ENCODE peak calls at places on chromosomes 1 and 21, in ten cellular contexts. One of them, this sample, is unnamed.

GRCh38 chr1:91621907-91622306 is 121.3 kb downstream of the CDC7 start:
- DNase-seq in osteocyte: no peak
- DNase-seq in heart left ventricle: no peak
- DNase-seq in right lobe of liver: no peak
- DNase-seq in H9: no peak
- DNase-seq in kidney epithelial cell: no peak
- DNase-seq in fibroblast of mammary gland: no peak
- DNase-seq in heart right ventricle: no peak
- DNase-seq in CD8-positive, alpha-beta T cell: no peak
- DNase-seq in nephron progenitor cell: no peak
- DNase-seq in this sample: no peak

GRCh38 chr1:17190526-17190995 is 14.4 kb upstream of the PADI1 start:
- DNase-seq in osteocyte: peak
- DNase-seq in heart left ventricle: no peak
- DNase-seq in right lobe of liver: peak
- DNase-seq in H9: no peak
- DNase-seq in kidney epithelial cell: no peak
- DNase-seq in fibroblast of mammary gland: no peak
- DNase-seq in heart right ventricle: no peak
- DNase-seq in CD8-positive, alpha-beta T cell: no peak
- DNase-seq in nephron progenitor cell: no peak
- DNase-seq in this sample: no peak

GRCh38 chr1:232038704-232039103 is 412.1 kb downstream of the DISC1 start:
- DNase-seq in osteocyte: no peak
- DNase-seq in heart left ventricle: peak
- DNase-seq in right lobe of liver: no peak
- DNase-seq in H9: no peak
- DNase-seq in kidney epithelial cell: no peak
- DNase-seq in fibroblast of mammary gland: no peak
- DNase-seq in heart right ventricle: peak
- DNase-seq in CD8-positive, alpha-beta T cell: no peak
- DNase-seq in nephron progenitor cell: no peak
- DNase-seq in this sample: no peak

GRCh38 chr1:4944072-4944471 is 289.7 kb downstream of the AJAP1 start:
- DNase-seq in osteocyte: no peak
- DNase-seq in heart left ventricle: no peak
- DNase-seq in right lobe of liver: no peak
- DNase-seq in H9: no peak
- DNase-seq in kidney epithelial cell: no peak
- DNase-seq in fibroblast of mammary gland: no peak
- DNase-seq in heart right ventricle: no peak
- DNase-seq in CD8-positive, alpha-beta T cell: no peak
- DNase-seq in nephron progenitor cell: no peak
- DNase-seq in this sample: no peak

GRCh38 chr1:54975709-54976108 is 4.7 kb upstream of the TMEM61 start:
- DNase-seq in osteocyte: no peak
- DNase-seq in heart left ventricle: no peak
- DNase-seq in right lobe of liver: peak
- DNase-seq in H9: no peak
- DNase-seq in kidney epithelial cell: no peak
- DNase-seq in fibroblast of mammary gland: no peak
- DNase-seq in heart right ventricle: no peak
- DNase-seq in CD8-positive, alpha-beta T cell: no peak
- DNase-seq in nephron progenitor cell: no peak
- DNase-seq in this sample: no peak

GRCh38 chr1:205714906-205715246 is 34.6 kb upstream of the SLC45A3 start:
- DNase-seq in osteocyte: no peak
- DNase-seq in heart left ventricle: no peak
- DNase-seq in right lobe of liver: no peak
- DNase-seq in H9: no peak
- DNase-seq in kidney epithelial cell: no peak
- DNase-seq in fibroblast of mammary gland: no peak
- DNase-seq in heart right ventricle: no peak
- DNase-seq in CD8-positive, alpha-beta T cell: no peak
- DNase-seq in nephron progenitor cell: no peak
- DNase-seq in this sample: no peak

GRCh38 chr1:212152869-212153268 is 117.3 kb downstream of the DTL start:
- DNase-seq in osteocyte: no peak
- DNase-seq in heart left ventricle: no peak
- DNase-seq in right lobe of liver: no peak
- DNase-seq in H9: no peak
- DNase-seq in kidney epithelial cell: no peak
- DNase-seq in fibroblast of mammary gland: no peak
- DNase-seq in heart right ventricle: no peak
- DNase-seq in CD8-positive, alpha-beta T cell: no peak
- DNase-seq in nephron progenitor cell: no peak
- DNase-seq in this sample: no peak

GRCh38 chr21:31730687-31731111 is 1.2 kb downstream of the SCAF4 start:
- DNase-seq in osteocyte: no peak
- DNase-seq in heart left ventricle: no peak
- DNase-seq in right lobe of liver: no peak
- DNase-seq in H9: peak
- DNase-seq in kidney epithelial cell: no peak
- DNase-seq in fibroblast of mammary gland: no peak
- DNase-seq in heart right ventricle: no peak
- DNase-seq in CD8-positive, alpha-beta T cell: no peak
- DNase-seq in nephron progenitor cell: peak
- DNase-seq in this sample: no peak

GRCh38 chr1:113930499-113931161 is 1.5 kb downstream of the HIPK1 start:
- DNase-seq in osteocyte: no peak
- DNase-seq in heart left ventricle: no peak
- DNase-seq in right lobe of liver: no peak
- DNase-seq in H9: no peak
- DNase-seq in kidney epithelial cell: peak
- DNase-seq in fibroblast of mammary gland: peak
- DNase-seq in heart right ventricle: peak
- DNase-seq in CD8-positive, alpha-beta T cell: peak
- DNase-seq in nephron progenitor cell: peak
- DNase-seq in this sample: peak

GRCh38 chr1:113928129-113928949 is 785 bp upstream of the HIPK1 start:
- DNase-seq in osteocyte: no peak
- DNase-seq in heart left ventricle: no peak
- DNase-seq in right lobe of liver: no peak
- DNase-seq in H9: no peak
- DNase-seq in kidney epithelial cell: no peak
- DNase-seq in fibroblast of mammary gland: no peak
- DNase-seq in heart right ventricle: no peak
- DNase-seq in CD8-positive, alpha-beta T cell: no peak
- DNase-seq in nephron progenitor cell: no peak
- DNase-seq in this sample: peak

GRCh38 chr1:113928950-113929749 is at the start of gene HIPK1:
- DNase-seq in osteocyte: peak
- DNase-seq in heart left ventricle: peak
- DNase-seq in right lobe of liver: peak
- DNase-seq in H9: peak
- DNase-seq in kidney epithelial cell: peak
- DNase-seq in fibroblast of mammary gland: peak
- DNase-seq in heart right ventricle: peak
- DNase-seq in CD8-positive, alpha-beta T cell: peak
- DNase-seq in nephron progenitor cell: peak
- DNase-seq in this sample: peak

GRCh38 chr1:113931456-113931855 is 2.3 kb downstream of the HIPK1 start:
- DNase-seq in osteocyte: no peak
- DNase-seq in heart left ventricle: no peak
- DNase-seq in right lobe of liver: no peak
- DNase-seq in H9: no peak
- DNase-seq in kidney epithelial cell: no peak
- DNase-seq in fibroblast of mammary gland: peak
- DNase-seq in heart right ventricle: no peak
- DNase-seq in CD8-positive, alpha-beta T cell: no peak
- DNase-seq in nephron progenitor cell: no peak
- DNase-seq in this sample: no peak

DNA sequence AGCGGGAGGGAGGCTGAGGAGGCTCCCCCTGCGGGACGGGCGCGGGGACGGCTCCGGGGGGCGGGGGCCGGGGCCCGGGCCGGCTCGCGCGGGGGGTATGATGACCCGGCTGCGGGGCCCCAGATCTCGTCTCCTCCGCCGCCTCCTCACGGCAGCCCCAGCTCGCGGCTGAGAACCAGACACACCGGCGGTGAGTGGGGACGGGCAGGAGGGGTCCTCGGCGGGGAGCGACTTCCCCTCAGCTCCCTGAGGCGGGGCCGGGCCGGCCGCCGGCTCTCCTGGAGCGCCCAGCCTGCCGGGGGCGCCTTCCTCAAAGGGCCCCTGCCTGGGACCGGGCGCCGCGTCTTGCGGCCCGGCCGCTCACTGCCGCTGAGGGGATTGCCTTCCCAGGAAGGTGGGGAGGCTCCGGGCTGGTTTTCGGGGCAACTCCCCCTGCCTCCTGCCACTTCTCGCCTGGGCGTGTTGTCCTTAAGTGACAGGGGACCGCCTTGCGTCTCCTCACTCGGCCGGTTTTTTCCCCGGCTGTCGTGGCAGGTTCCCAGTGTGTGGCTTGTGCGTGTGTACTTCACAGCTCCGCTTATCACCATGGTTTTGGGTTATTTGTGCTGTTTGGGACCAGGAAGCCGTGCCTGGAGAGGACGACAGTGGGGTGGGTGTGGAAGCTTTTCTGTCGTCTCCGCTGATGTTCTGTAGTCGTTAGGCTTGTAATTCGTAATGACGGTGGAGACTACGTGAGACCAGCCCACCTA is 800 bp downstream of the HIPK1 start:
- DNase-seq in osteocyte: peak
- DNase-seq in heart left ventricle: peak
- DNase-seq in right lobe of liver: peak
- DNase-seq in H9: no peak
- DNase-seq in kidney epithelial cell: no peak
- DNase-seq in fibroblast of mammary gland: no peak
- DNase-seq in heart right ventricle: peak
- DNase-seq in CD8-positive, alpha-beta T cell: peak
- DNase-seq in nephron progenitor cell: no peak
- DNase-seq in this sample: peak
- TF ChIP-seq CTCF in osteocyte: peak
- TF ChIP-seq CTCF in heart left ventricle: no peak
- TF ChIP-seq CTCF in right lobe of liver: peak
- TF ChIP-seq CTCF in H9: no peak
- TF ChIP-seq CTCF in kidney epithelial cell: no peak
- TF ChIP-seq CTCF in fibroblast of mammary gland: no peak
- TF ChIP-seq CTCF in heart right ventricle: no peak
- TF ChIP-seq CTCF in CD8-positive, alpha-beta T cell: no peak
- TF ChIP-seq CTCF in nephron progenitor cell: no peak
- TF ChIP-seq CTCF in this sample: peak

GRCh38 chr1:207499573-207499972 is 3.6 kb downstream of the CR1 start:
- DNase-seq in osteocyte: no peak
- DNase-seq in heart left ventricle: peak
- DNase-seq in right lobe of liver: peak
- DNase-seq in H9: peak
- DNase-seq in kidney epithelial cell: peak
- DNase-seq in fibroblast of mammary gland: peak
- DNase-seq in heart right ventricle: peak
- DNase-seq in CD8-positive, alpha-beta T cell: peak
- DNase-seq in nephron progenitor cell: peak
- DNase-seq in this sample: peak
- TF ChIP-seq CTCF in osteocyte: peak
- TF ChIP-seq CTCF in heart left ventricle: peak
- TF ChIP-seq CTCF in right lobe of liver: peak
- TF ChIP-seq CTCF in H9: peak
- TF ChIP-seq CTCF in kidney epithelial cell: peak
- TF ChIP-seq CTCF in fibroblast of mammary gland: peak
- TF ChIP-seq CTCF in heart right ventricle: peak
- TF ChIP-seq CTCF in CD8-positive, alpha-beta T cell: peak
- TF ChIP-seq CTCF in nephron progenitor cell: peak
- TF ChIP-seq CTCF in this sample: peak

GRCh38 chr21:32802954-32803353 is 31.4 kb upstream of the PAXBP1 start:
- DNase-seq in osteocyte: no peak
- DNase-seq in heart left ventricle: no peak
- DNase-seq in right lobe of liver: no peak
- DNase-seq in H9: no peak
- DNase-seq in kidney epithelial cell: no peak
- DNase-seq in fibroblast of mammary gland: no peak
- DNase-seq in heart right ventricle: no peak
- DNase-seq in CD8-positive, alpha-beta T cell: no peak
- DNase-seq in nephron progenitor cell: no peak
- DNase-seq in this sample: no peak

GRCh38 chr21:32807717-32808380 is 36.3 kb upstream of the PAXBP1 start:
- DNase-seq in osteocyte: no peak
- DNase-seq in heart left ventricle: no peak
- DNase-seq in right lobe of liver: no peak
- DNase-seq in H9: no peak
- DNase-seq in kidney epithelial cell: no peak
- DNase-seq in fibroblast of mammary gland: peak
- DNase-seq in heart right ventricle: no peak
- DNase-seq in CD8-positive, alpha-beta T cell: no peak
- DNase-seq in nephron progenitor cell: no peak
- DNase-seq in this sample: no peak

GRCh38 chr21:32806810-32807386 is 35.3 kb upstream of the PAXBP1 start:
- DNase-seq in osteocyte: no peak
- DNase-seq in heart left ventricle: no peak
- DNase-seq in right lobe of liver: no peak
- DNase-seq in H9: no peak
- DNase-seq in kidney epithelial cell: no peak
- DNase-seq in fibroblast of mammary gland: peak
- DNase-seq in heart right ventricle: no peak
- DNase-seq in CD8-positive, alpha-beta T cell: no peak
- DNase-seq in nephron progenitor cell: no peak
- DNase-seq in this sample: no peak

GRCh38 chr21:32800056-32800455 is 28.5 kb upstream of the PAXBP1 start:
- DNase-seq in osteocyte: no peak
- DNase-seq in heart left ventricle: no peak
- DNase-seq in right lobe of liver: no peak
- DNase-seq in H9: no peak
- DNase-seq in kidney epithelial cell: no peak
- DNase-seq in fibroblast of mammary gland: no peak
- DNase-seq in heart right ventricle: no peak
- DNase-seq in CD8-positive, alpha-beta T cell: no peak
- DNase-seq in nephron progenitor cell: no peak
- DNase-seq in this sample: no peak

DNA sequence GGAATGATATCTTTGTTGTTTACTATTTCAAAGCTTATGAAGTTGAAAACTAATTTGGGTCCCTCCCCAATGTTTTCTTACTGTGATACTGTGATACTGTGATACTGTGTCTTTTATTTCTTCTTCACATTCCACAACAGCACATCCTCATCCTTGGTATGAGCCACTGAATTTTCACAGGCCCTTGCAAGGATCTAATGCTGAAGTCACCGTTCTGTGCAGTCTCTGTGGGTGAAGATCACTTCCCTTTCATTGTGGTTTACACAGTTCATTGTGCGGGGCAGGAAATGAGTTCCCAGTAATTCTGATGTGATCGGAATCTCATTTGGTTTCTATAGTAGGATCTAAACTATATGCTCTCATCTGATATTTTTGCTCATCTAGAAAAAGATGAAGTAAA is 32.1 kb upstream of the PAXBP1 start:
- DNase-seq in osteocyte: no peak
- DNase-seq in heart left ventricle: no peak
- DNase-seq in right lobe of liver: no peak
- DNase-seq in H9: no peak
- DNase-seq in kidney epithelial cell: no peak
- DNase-seq in fibroblast of mammary gland: no peak
- DNase-seq in heart right ventricle: no peak
- DNase-seq in CD8-positive, alpha-beta T cell: no peak
- DNase-seq in nephron progenitor cell: no peak
- DNase-seq in this sample: no peak
- TF ChIP-seq CTCF in osteocyte: no peak
- TF ChIP-seq CTCF in heart left ventricle: no peak
- TF ChIP-seq CTCF in right lobe of liver: no peak
- TF ChIP-seq CTCF in H9: no peak
- TF ChIP-seq CTCF in kidney epithelial cell: no peak
- TF ChIP-seq CTCF in fibroblast of mammary gland: no peak
- TF ChIP-seq CTCF in heart right ventricle: no peak
- TF ChIP-seq CTCF in CD8-positive, alpha-beta T cell: no peak
- TF ChIP-seq CTCF in nephron progenitor cell: no peak
- TF ChIP-seq CTCF in this sample: no peak

GRCh38 chr1:48726557-48726956 is 50.1 kb downstream of the BEND5 start:
- DNase-seq in osteocyte: no peak
- DNase-seq in heart left ventricle: no peak
- DNase-seq in right lobe of liver: no peak
- DNase-seq in H9: no peak
- DNase-seq in kidney epithelial cell: no peak
- DNase-seq in fibroblast of mammary gland: no peak
- DNase-seq in heart right ventricle: no peak
- DNase-seq in CD8-positive, alpha-beta T cell: no peak
- DNase-seq in nephron progenitor cell: no peak
- DNase-seq in this sample: no peak
- TF ChIP-seq CTCF in osteocyte: no peak
- TF ChIP-seq CTCF in heart left ventricle: no peak
- TF ChIP-seq CTCF in right lobe of liver: no peak
- TF ChIP-seq CTCF in H9: no peak
- TF ChIP-seq CTCF in kidney epithelial cell: no peak
- TF ChIP-seq CTCF in fibroblast of mammary gland: no peak
- TF ChIP-seq CTCF in heart right ventricle: no peak
- TF ChIP-seq CTCF in CD8-positive, alpha-beta T cell: no peak
- TF ChIP-seq CTCF in nephron progenitor cell: no peak
- TF ChIP-seq CTCF in this sample: no peak